ENCODE peak calls at places on chromosomes 1 and 21, in five cellular contexts. Z, X, J, V and N are unnamed samples.

GRCh38 chr1:229454056-229454455 is 20.2 kb upstream of the ACTA1 start:
- DNase-seq in Z (no peak), X (no peak), J (no peak), V (no peak), N (no peak)

GRCh38 chr1:244137725-244138124 is 86.6 kb downstream of the ZBTB18 start:
- DNase-seq in Z (no peak), X (no peak), J (no peak), V (no peak), N (no peak)

GRCh38 chr1:189438808-189439207 is 1038.9 kb downstream of the BRINP3 start:
- DNase-seq in Z (no peak), X (no peak), J (no peak), V (no peak), N (no peak)

GRCh38 chr1:117060441-117061317 is 553 bp downstream of the TTF2 start:
- DNase-seq in Z (peak), X (peak), J (peak), V (peak), N (peak)

GRCh38 chr1:171174895-171175294 is 10.2 kb upstream of the FMO2 start:
- DNase-seq in Z (no peak), X (no peak), J (no peak), V (no peak), N (no peak)

GRCh38 chr1:94929351-94929814 is 2.5 kb upstream of the CNN3 start:
- DNase-seq in Z (no peak), X (no peak), J (no peak), V (no peak), N (no peak)

GRCh38 chr1:6129313-6129712 is 50.8 kb downstream of the CHD5 start:
- DNase-seq in Z (no peak), X (no peak), J (no peak), V (no peak), N (no peak)

GRCh38 chr1:30756545-30757195 is 904 bp downstream of the LAPTM5 start:
- DNase-seq in Z (peak), X (no peak), J (no peak), V (peak), N (no peak)

GRCh38 chr21:42513985-42514882 is 582 bp downstream of the SLC37A1 start:
- DNase-seq in Z (peak), X (no peak), J (no peak), V (peak), N (peak)

GRCh38 chr1:40782371-40782956 is 1.1 kb upstream of the KCNQ4 start:
- DNase-seq in Z (no peak), X (no peak), J (no peak), V (no peak), N (no peak)

GRCh38 chr1:247576514-247576913 is 11.6 kb upstream of the OR2G2 start:
- DNase-seq in Z (no peak), X (no peak), J (peak), V (no peak), N (peak)

GRCh38 chr1:93501399-93501798 is 53.5 kb downstream of the FNBP1L start:
- DNase-seq in Z (no peak), X (no peak), J (no peak), V (no peak), N (no peak)

GRCh38 chr1:30749691-30750583 is 7.6 kb downstream of the LAPTM5 start:
- DNase-seq in Z (no peak), X (no peak), J (no peak), V (no peak), N (no peak)

GRCh38 chr1:6359568-6360496 is 33.7 kb downstream of the ACOT7 start:
- DNase-seq in Z (no peak), X (peak), J (peak), V (peak), N (peak)

GRCh38 chr1:90142697-90143096 is 147.8 kb downstream of the ZNF326 start:
- DNase-seq in Z (no peak), X (no peak), J (no peak), V (no peak), N (no peak)

GRCh38 chr1:223742861-223743517 is 30.6 kb downstream of the CAPN2 start:
- DNase-seq in Z (no peak), X (no peak), J (no peak), V (no peak), N (no peak)

GRCh38 chr1:216887032-216887431 is 163.8 kb upstream of the ESRRG start:
- DNase-seq in Z (no peak), X (no peak), J (no peak), V (no peak), N (no peak)

GRCh38 chr1:43232071-43232470 is 37.7 kb upstream of the TMEM125 start:
- DNase-seq in Z (no peak), X (no peak), J (no peak), V (no peak), N (no peak)

GRCh38 chr1:173213665-173214064 is 6.5 kb upstream of the TNFSF4 start:
- DNase-seq in Z (no peak), X (no peak), J (no peak), V (no peak), N (no peak)

GRCh38 chr1:16208270-16208987 is 4.0 kb downstream of the ARHGEF19 start:
- DNase-seq in Z (peak), X (no peak), J (no peak), V (peak), N (no peak)

GRCh38 chr1:52674497-52675384 is 23.4 kb downstream of the COA7 start:
- DNase-seq in Z (no peak), X (no peak), J (no peak), V (peak), N (no peak)

GRCh38 chr1:235411489-235412486 is 44.6 kb downstream of the TBCE start:
- DNase-seq in Z (no peak), X (no peak), J (peak), V (no peak), N (no peak)

GRCh38 chr1:178189814-178190213 is 95.9 kb downstream of the RASAL2 start:
- DNase-seq in Z (peak), X (peak), J (peak), V (no peak), N (peak)

GRCh38 chr1:226548281-226549093 is at the start of gene STUM:
- DNase-seq in Z (no peak), X (no peak), J (no peak), V (no peak), N (peak)

GRCh38 chr1:85894651-85895050 is 186.4 kb upstream of the ZNHIT6 start:
- DNase-seq in Z (peak), X (peak), J (peak), V (no peak), N (peak)

GRCh38 chr1:162562452-162562828 is 918 bp downstream of the UAP1 start:
- DNase-seq in Z (no peak), X (no peak), J (peak), V (no peak), N (no peak)

GRCh38 chr1:107786214-107786842 is 178.7 kb downstream of the VAV3 start:
- DNase-seq in Z (no peak), X (no peak), J (no peak), V (no peak), N (no peak)

GRCh38 chr1:85460555-85461088 is 4.3 kb downstream of the DDAH1 start:
- DNase-seq in Z (no peak), X (no peak), J (peak), V (no peak), N (no peak)

GRCh38 chr1:67843335-67843734 is 10.1 kb upstream of the GNG12 start:
- DNase-seq in Z (no peak), X (no peak), J (no peak), V (no peak), N (no peak)

GRCh38 chr1:167808104-167808503 is 86.3 kb downstream of the MPZL1 start:
- DNase-seq in Z (no peak), X (no peak), J (no peak), V (no peak), N (no peak)

GRCh38 chr1:161486806-161487482 is 18.3 kb upstream of the FCGR2A start:
- DNase-seq in Z (peak), X (peak), J (peak), V (peak), N (peak)

GRCh38 chr1:36350659-36351171 is 27.3 kb upstream of the EVA1B start:
- DNase-seq in Z (peak), X (no peak), J (no peak), V (no peak), N (no peak)

GRCh38 chr1:24779689-24780464 is 34.6 kb downstream of the CLIC4 start:
- DNase-seq in Z (no peak), X (no peak), J (no peak), V (no peak), N (no peak)

GRCh38 chr1:101365186-101365585 is 128.4 kb downstream of the S1PR1 start:
- DNase-seq in Z (no peak), X (no peak), J (no peak), V (no peak), N (no peak)

GRCh38 chr1:244461254-244462071 is at the start of gene CATSPERE:
- DNase-seq in Z (peak), X (no peak), J (no peak), V (no peak), N (peak)

GRCh38 chr1:42221952-42222606 is 57.5 kb upstream of the GUCA2A start:
- DNase-seq in Z (no peak), X (no peak), J (peak), V (peak), N (no peak)
- TF ChIP-seq USF2 in Z (no peak), X (no peak), J (no peak), V (no peak), N (no peak)

GRCh38 chr1:38502772-38503171 is 356.8 kb downstream of the RRAGC start:
- DNase-seq in Z (no peak), X (no peak), J (no peak), V (no peak), N (no peak)

GRCh38 chr1:38500891-38501290 is 358.7 kb downstream of the RRAGC start:
- DNase-seq in Z (no peak), X (no peak), J (no peak), V (no peak), N (no peak)

GRCh38 chr1:38497921-38498320 is 361.7 kb downstream of the RRAGC start:
- DNase-seq in Z (no peak), X (no peak), J (no peak), V (no peak), N (no peak)

GRCh38 chr1:38505950-38506349 is 353.6 kb downstream of the RRAGC start:
- DNase-seq in Z (no peak), X (no peak), J (no peak), V (no peak), N (no peak)

DNA sequence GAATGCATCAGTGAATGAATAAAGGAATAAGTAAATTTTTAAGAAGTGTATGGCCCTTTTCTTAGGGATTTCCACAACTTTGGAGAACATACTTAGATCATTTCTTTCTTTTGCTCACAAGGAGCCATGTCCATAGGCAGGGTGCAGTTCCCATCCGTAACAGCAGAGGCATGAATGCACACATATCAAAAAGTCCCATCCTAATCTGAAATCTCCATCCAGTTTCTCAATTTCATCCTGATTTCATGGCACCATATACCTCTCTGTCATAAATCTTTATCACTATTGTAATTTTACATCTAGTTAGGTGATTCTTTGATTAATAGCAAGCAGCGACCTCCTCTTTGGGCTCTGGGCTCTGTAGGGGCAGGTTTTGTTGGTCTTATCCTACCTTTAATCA is 359.2 kb downstream of the RRAGC start:
- DNase-seq in Z (peak), X (no peak), J (no peak), V (peak), N (no peak)
- TF ChIP-seq CTCF in Z (no peak), X (peak), J (no peak), V (peak), N (peak)

GRCh38 chr1:241591736-241592135 is 48.4 kb downstream of the CHML start:
- DNase-seq in Z (no peak), X (no peak), J (no peak), V (peak), N (no peak)

GRCh38 chr1:241592273-241592958 is 47.8 kb downstream of the CHML start:
- DNase-seq in Z (no peak), X (peak), J (no peak), V (peak), N (no peak)

GRCh38 chr1:241589524-241589923 is 50.6 kb downstream of the CHML start:
- DNase-seq in Z (no peak), X (no peak), J (no peak), V (peak), N (no peak)

GRCh38 chr1:241590734-241591133 is 49.4 kb downstream of the CHML start:
- DNase-seq in Z (no peak), X (no peak), J (no peak), V (peak), N (no peak)

GRCh38 chr1:241591317-241591716 is 48.9 kb downstream of the CHML start:
- DNase-seq in Z (peak), X (no peak), J (no peak), V (peak), N (no peak)
- TF ChIP-seq REST in Z (no peak), X (no peak), J (no peak), V (no peak), N (no peak)

GRCh38 chr1:18225236-18225904 is 117.8 kb downstream of the IGSF21 start:
- DNase-seq in Z (no peak), X (no peak), J (no peak), V (no peak), N (no peak)
- TF ChIP-seq USF2 in Z (no peak), X (no peak), J (no peak), V (no peak), N (no peak)

DNA sequence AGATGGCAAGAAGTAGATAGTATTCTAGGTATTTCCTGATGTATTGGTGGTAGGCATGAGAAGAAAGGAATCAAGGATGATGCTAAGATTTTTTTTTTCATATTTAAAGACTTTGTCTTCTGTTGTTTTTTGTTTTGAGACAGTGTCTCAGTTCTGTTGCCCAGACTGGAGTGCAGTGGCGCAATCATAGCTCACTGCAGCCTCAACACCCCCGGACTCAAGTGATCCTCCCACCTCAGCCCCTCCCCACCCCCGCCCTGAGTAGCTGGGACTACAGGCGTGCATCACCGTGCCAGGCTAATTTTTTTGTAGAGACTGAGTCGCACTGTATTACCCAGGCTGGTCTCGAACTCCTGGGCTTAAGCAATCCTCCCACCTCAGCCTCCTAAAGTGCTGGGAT is 2.8 kb upstream of the CAPZB start:
- DNase-seq in Z (no peak), X (no peak), J (no peak), V (no peak), N (no peak)
- TF ChIP-seq CTCF in Z (no peak), X (no peak), J (no peak), V (no peak), N (no peak)

GRCh38 chr1:1348420-1349255 is 580 bp downstream of the DVL1 start:
- DNase-seq in Z (no peak), X (no peak), J (no peak), V (peak), N (peak)
- TF ChIP-seq REST in Z (no peak), X (no peak), J (no peak), V (peak), N (no peak)